ENCODE peak calls at places on chromosomes 7 and 10, in ten cellular contexts. F is cardiac septum; B is fibroblast of villous mesenchyme; M is stimulated activated CD8-positive, alpha-beta memory T cell treated with anti-CD3 and anti-CD28 coated beads, Interleukin-7, amount 100 ng/mL, for 4 hours; V is activated CD8-positive, alpha-beta memory T cell treated with anti-CD3 and anti-CD28 coated beads for 48 hours; W is Calu3; T is GM12865; O is activated T-helper 1 cell treated with anti-CD3 and anti-CD28 coated beads, Interleukin-12 subunit alpha, Interleukin-12 subunit beta, Interleukin-2, Interleukin-4 antibody, amounts not matched to agents 30 ng/mL and 10 ng/mL and 1 ng/mL, durations not matched to agents 14 hours and 24 hours and 36 hours; P is SW480; C is effector memory CD4-positive, alpha-beta T cell. G is an unnamed sample.

GRCh38 chr10:56593120-56593519 is 232.1 kb upstream of the ZWINT start:
- DNase-seq in F (no peak), B (no peak), M (no peak), V (no peak), W (no peak), T (no peak), O (no peak), P (no peak), C (no peak), G (no peak)

GRCh38 chr10:124647421-124648130 is 96.6 kb downstream of the FAM53B start:
- DNase-seq in F (peak), B (peak), M (peak), V (no peak), W (peak), T (peak), O (peak), P (peak), C (peak), G (peak)

GRCh38 chr7:73827568-73828106 is 3.2 kb upstream of the CLDN4 start:
- DNase-seq in F (no peak), B (no peak), M (no peak), V (no peak), W (peak), T (no peak), O (no peak), P (peak), C (no peak), G (peak)

GRCh38 chr7:88357295-88357694 is 50.6 kb upstream of the STEAP4 start:
- DNase-seq in F (peak), B (no peak), M (no peak), V (no peak), W (peak), T (peak), O (no peak), P (peak), C (no peak), G (peak)

GRCh38 chr7:103752995-103753394 is 236.5 kb downstream of the RELN start:
- DNase-seq in F (no peak), B (peak), M (no peak), V (no peak), W (peak), T (no peak), O (no peak), P (peak), C (no peak), G (no peak)

GRCh38 chr7:140673063-140673769 is 471 bp downstream of the ADCK2 start:
- DNase-seq in F (no peak), B (peak), M (peak), V (peak), W (peak), T (peak), O (peak), P (peak), C (peak), G (peak)

GRCh38 chr10:62696798-62697197 is 107.7 kb upstream of the ADO start:
- DNase-seq in F (no peak), B (no peak), M (no peak), V (no peak), W (no peak), T (no peak), O (no peak), P (no peak), C (no peak), G (no peak)

GRCh38 chr7:36602975-36603887 is 121.1 kb downstream of the AOAH start:
- DNase-seq in F (no peak), B (no peak), M (no peak), V (no peak), W (no peak), T (no peak), O (no peak), P (no peak), C (no peak), G (no peak)

GRCh38 chr7:135189961-135190360 is 19.5 kb upstream of the CYREN start:
- DNase-seq in F (no peak), B (peak), M (no peak), V (no peak), W (no peak), T (no peak), O (no peak), P (no peak), C (no peak), G (no peak)

GRCh38 chr7:26684447-26684846 is 179.9 kb downstream of the SKAP2 start:
- DNase-seq in F (no peak), B (no peak), M (no peak), V (no peak), W (no peak), T (no peak), O (no peak), P (no peak), C (no peak), G (no peak)

GRCh38 chr7:108066486-108066885 is 63.5 kb upstream of the LAMB1 start:
- DNase-seq in F (no peak), B (no peak), M (no peak), V (no peak), W (no peak), T (no peak), O (no peak), P (peak), C (no peak), G (no peak)

GRCh38 chr7:150406565-150407421 is 27.7 kb downstream of the ZNF775 start:
- DNase-seq in F (peak), B (peak), M (no peak), V (no peak), W (peak), T (peak), O (peak), P (peak), C (no peak), G (peak)

GRCh38 chr10:1474376-1475094 is 262.8 kb downstream of the ADARB2 start:
- DNase-seq in F (no peak), B (no peak), M (no peak), V (no peak), W (no peak), T (no peak), O (no peak), P (no peak), C (no peak), G (no peak)

GRCh38 chr10:118148245-118148644 is 101.5 kb upstream of the RAB11FIP2 start:
- DNase-seq in F (no peak), B (no peak), M (no peak), V (no peak), W (no peak), T (no peak), O (no peak), P (no peak), C (no peak), G (no peak)

GRCh38 chr10:132359305-132360040 is 27.5 kb downstream of the LRRC27 start:
- DNase-seq in F (peak), B (no peak), M (no peak), V (no peak), W (no peak), T (no peak), O (no peak), P (no peak), C (no peak), G (no peak)

GRCh38 chr7:50266893-50267386 is 37.6 kb upstream of the IKZF1 start:
- DNase-seq in F (peak), B (no peak), M (peak), V (no peak), W (no peak), T (peak), O (peak), P (peak), C (peak), G (peak)

GRCh38 chr7:110891197-110891596 is 199.7 kb upstream of the LRRN3 start:
- DNase-seq in F (no peak), B (no peak), M (no peak), V (no peak), W (no peak), T (no peak), O (no peak), P (no peak), C (no peak), G (no peak)

GRCh38 chr10:86648706-86649426 is 5.5 kb upstream of the OPN4 start:
- DNase-seq in F (peak), B (peak), M (no peak), V (no peak), W (no peak), T (peak), O (no peak), P (no peak), C (no peak), G (no peak)

GRCh38 chr10:79392020-79392398 is 44.7 kb downstream of the PPIF start:
- DNase-seq in F (no peak), B (no peak), M (no peak), V (no peak), W (no peak), T (no peak), O (no peak), P (no peak), C (no peak), G (no peak)

GRCh38 chr7:503575-504111 is 16.0 kb downstream of the PDGFA start:
- DNase-seq in F (no peak), B (no peak), M (no peak), V (no peak), W (peak), T (no peak), O (no peak), P (peak), C (no peak), G (no peak)

GRCh38 chr7:2524808-2525140 is 5.2 kb downstream of the LFNG start:
- DNase-seq in F (no peak), B (no peak), M (no peak), V (no peak), W (no peak), T (no peak), O (no peak), P (peak), C (no peak), G (no peak)

GRCh38 chr7:144388950-144389349 is 14.5 kb downstream of the NOBOX start:
- DNase-seq in F (no peak), B (no peak), M (no peak), V (no peak), W (no peak), T (no peak), O (no peak), P (no peak), C (no peak), G (no peak)

GRCh38 chr10:73061743-73062142 is 34.9 kb downstream of the P4HA1 start:
- DNase-seq in F (no peak), B (no peak), M (no peak), V (no peak), W (no peak), T (no peak), O (no peak), P (no peak), C (no peak), G (no peak)

GRCh38 chr10:92662852-92663251 is 26.9 kb upstream of the HHEX start:
- DNase-seq in F (no peak), B (no peak), M (no peak), V (no peak), W (no peak), T (no peak), O (no peak), P (no peak), C (no peak), G (peak)

GRCh38 chr10:4686644-4686996 is 139.4 kb upstream of the AKR1E2 start:
- DNase-seq in F (no peak), B (peak), M (peak), V (no peak), W (peak), T (no peak), O (no peak), P (peak), C (no peak), G (no peak)

GRCh38 chr7:139426258-139427028 is 57.0 kb downstream of the KLRG2 start:
- DNase-seq in F (peak), B (no peak), M (no peak), V (no peak), W (no peak), T (no peak), O (no peak), P (no peak), C (no peak), G (no peak)

GRCh38 chr10:78909268-78909667 is 159.5 kb upstream of the ZMIZ1 start:
- DNase-seq in F (peak), B (no peak), M (no peak), V (no peak), W (no peak), T (no peak), O (no peak), P (no peak), C (no peak), G (no peak)

GRCh38 chr7:86025807-86026206 is 617.9 kb upstream of the GRM3 start:
- DNase-seq in F (no peak), B (no peak), M (no peak), V (no peak), W (no peak), T (no peak), O (no peak), P (no peak), C (no peak), G (no peak)

GRCh38 chr7:35249537-35249907 is 4.4 kb downstream of the TBX20 start:
- DNase-seq in F (no peak), B (peak), M (no peak), V (no peak), W (no peak), T (no peak), O (no peak), P (no peak), C (no peak), G (no peak)

GRCh38 chr10:77504870-77505257 is 132.7 kb downstream of the KCNMA1 start:
- DNase-seq in F (peak), B (peak), M (no peak), V (no peak), W (peak), T (no peak), O (no peak), P (peak), C (no peak), G (no peak)

GRCh38 chr10:108184129-108184528 is 1019.6 kb upstream of the SORCS1 start:
- DNase-seq in F (no peak), B (peak), M (no peak), V (no peak), W (no peak), T (no peak), O (no peak), P (no peak), C (no peak), G (no peak)

GRCh38 chr10:123588386-123588914 is 77.7 kb upstream of the GPR26 start:
- DNase-seq in F (no peak), B (no peak), M (no peak), V (no peak), W (no peak), T (no peak), O (no peak), P (no peak), C (no peak), G (no peak)

G was measured in erythroblast.